ENCODE peak calls at places on chromosomes 6 and 20, in four cellular contexts. One of them, this sample, is unnamed.

GRCh38 chr6:132715204-132715603 is 1.3 kb upstream of the VNN1 start:
- DNase-seq in GM10248: no peak
- DNase-seq in HFF-Myc: no peak
- DNase-seq in pancreas: peak; percentile 48
- DNase-seq in this sample: no peak

GRCh38 chr20:37299718-37300529 is 10.5 kb downstream of the MANBAL start:
- DNase-seq in pancreas: no peak
- DNase-seq in GM10248: no peak
- DNase-seq in HFF-Myc: no peak
- DNase-seq in this sample: no peak

GRCh38 chr6:55014321-55015088 is 159.8 kb upstream of the HCRTR2 start:
- DNase-seq in GM10248: no peak
- DNase-seq in pancreas: no peak
- DNase-seq in HFF-Myc: no peak
- DNase-seq in this sample: no peak

GRCh38 chr20:9206486-9206885 is 137.6 kb downstream of the PLCB4 start:
- DNase-seq in HFF-Myc: no peak
- DNase-seq in GM10248: no peak
- DNase-seq in pancreas: no peak
- DNase-seq in this sample: no peak

GRCh38 chr6:35048031-35048613 is 93.0 kb downstream of the TCP11 start:
- DNase-seq in HFF-Myc: no peak
- DNase-seq in GM10248: no peak
- DNase-seq in pancreas: no peak
- DNase-seq in this sample: peak; percentile 7

GRCh38 chr6:110415297-110415916 is at the start of gene DDO:
- DNase-seq in pancreas: peak; percentile 92
- DNase-seq in GM10248: no peak
- DNase-seq in HFF-Myc: no peak
- DNase-seq in this sample: no peak

GRCh38 chr6:44561832-44562496 is 174.5 kb downstream of the CDC5L start:
- DNase-seq in GM10248: no peak
- DNase-seq in pancreas: no peak
- DNase-seq in HFF-Myc: no peak
- DNase-seq in this sample: no peak

GRCh38 chr20:10093087-10093591 is 58.4 kb downstream of the ANKEF1 start:
- DNase-seq in pancreas: no peak
- DNase-seq in HFF-Myc: peak; percentile 47
- DNase-seq in GM10248: no peak
- DNase-seq in this sample: no peak

GRCh38 chr6:8085053-8085511 is 17.3 kb downstream of the EEF1E1 start:
- DNase-seq in pancreas: peak; percentile 54
- DNase-seq in HFF-Myc: peak; percentile 76
- DNase-seq in GM10248: no peak
- DNase-seq in this sample: no peak

GRCh38 chr6:73523434-73524123 is 2.7 kb upstream of the EEF1A1 start:
- DNase-seq in pancreas: peak; percentile 75
- DNase-seq in GM10248: peak; percentile 71
- DNase-seq in HFF-Myc: no peak
- DNase-seq in this sample: peak; percentile 72

GRCh38 chr6:79078057-79078969 is at the start of gene PHIP:
- DNase-seq in pancreas: peak; percentile 93
- DNase-seq in HFF-Myc: peak; percentile 78
- DNase-seq in GM10248: peak; percentile 76
- DNase-seq in this sample: peak; percentile 80

GRCh38 chr6:16769131-16769985 is 8.1 kb upstream of the ATXN1 start:
- DNase-seq in GM10248: no peak
- DNase-seq in pancreas: peak; percentile 47
- DNase-seq in HFF-Myc: peak; percentile 96
- DNase-seq in this sample: no peak

GRCh38 chr20:51016521-51016920 is 6.4 kb downstream of the KCNG1 start:
- DNase-seq in GM10248: no peak
- DNase-seq in HFF-Myc: no peak
- DNase-seq in pancreas: no peak
- DNase-seq in this sample: no peak

GRCh38 chr20:51012357-51012756 is 10.6 kb downstream of the KCNG1 start:
- DNase-seq in pancreas: no peak
- DNase-seq in GM10248: no peak
- DNase-seq in HFF-Myc: no peak
- DNase-seq in this sample: no peak

GRCh38 chr20:51013577-51014330 is 9.2 kb downstream of the KCNG1 start:
- DNase-seq in GM10248: no peak
- DNase-seq in HFF-Myc: no peak
- DNase-seq in pancreas: no peak
- DNase-seq in this sample: no peak

GRCh38 chr20:51017313-51017712 is 5.6 kb downstream of the KCNG1 start:
- DNase-seq in GM10248: no peak
- DNase-seq in HFF-Myc: no peak
- DNase-seq in pancreas: no peak
- DNase-seq in this sample: no peak

GRCh38 chr20:51014797-51015722 is 7.8 kb downstream of the KCNG1 start:
- DNase-seq in pancreas: no peak
- DNase-seq in HFF-Myc: peak; percentile 55
- DNase-seq in GM10248: peak; percentile 52
- DNase-seq in this sample: peak; percentile 64
- TF ChIP-seq CTCF in pancreas: peak; percentile 34
- TF ChIP-seq CTCF in HFF-Myc: peak; percentile 90
- TF ChIP-seq CTCF in GM10248: peak; percentile 44
- TF ChIP-seq CTCF in this sample: peak; percentile 44

GRCh38 chr20:52083627-52084232 is 107.8 kb downstream of the ZFP64 start:
- DNase-seq in HFF-Myc: peak; percentile 46
- DNase-seq in pancreas: no peak
- DNase-seq in GM10248: peak; percentile 43
- DNase-seq in this sample: peak; percentile 61
- TF ChIP-seq CTCF in HFF-Myc: peak; percentile 60
- TF ChIP-seq CTCF in pancreas: peak; percentile 26
- TF ChIP-seq CTCF in GM10248: peak; percentile 55
- TF ChIP-seq CTCF in this sample: peak; percentile 36

DNA sequence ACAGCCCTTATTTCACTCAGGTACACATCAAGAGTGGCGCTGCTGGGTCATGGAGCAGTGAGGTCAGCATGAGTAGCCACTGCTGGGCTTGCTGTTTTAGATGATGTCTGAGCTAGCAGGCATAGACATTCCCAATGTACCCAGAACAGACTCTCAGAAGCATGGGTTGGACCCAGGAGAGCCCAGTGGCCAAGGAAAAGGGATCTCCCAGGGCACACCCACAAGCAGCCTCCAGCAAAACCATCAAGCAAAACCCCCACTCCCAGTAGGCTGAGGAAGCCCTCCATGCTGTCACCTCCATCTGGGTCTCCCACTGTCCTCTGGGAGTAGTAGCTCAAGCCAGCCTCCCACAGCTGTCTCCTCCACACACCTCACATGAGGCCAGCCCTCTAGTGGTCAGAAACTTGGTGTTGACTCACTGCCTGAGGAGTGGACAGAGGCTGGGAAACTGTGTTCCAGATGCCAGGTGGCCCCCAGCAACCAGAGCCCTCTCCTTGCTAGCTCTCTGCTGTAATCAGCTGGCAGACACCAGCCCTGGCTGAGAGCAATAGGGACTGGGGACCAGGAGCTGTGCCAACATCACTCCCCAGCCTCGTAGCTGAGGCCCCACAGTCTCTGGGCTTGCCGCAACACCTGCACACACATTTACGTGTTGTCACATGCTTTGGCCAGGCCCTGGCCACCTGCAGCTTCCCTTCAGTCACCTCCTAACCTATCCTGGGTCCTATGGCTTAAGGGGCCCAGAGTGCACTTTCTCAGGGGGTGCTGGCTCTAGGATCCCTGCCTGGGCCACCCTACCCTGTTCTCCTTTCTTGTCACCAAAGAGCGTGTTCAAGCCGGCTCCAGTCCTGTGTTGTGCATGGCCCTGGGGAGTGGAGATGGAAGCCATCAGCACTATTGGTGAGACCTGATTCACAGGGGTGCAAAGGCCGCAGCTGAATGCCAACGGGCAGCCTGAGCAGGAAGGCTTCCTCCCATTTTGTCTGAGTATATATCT is 1.9 kb upstream of the AP5S1 start:
- DNase-seq in pancreas: peak; percentile 94
- DNase-seq in GM10248: peak; percentile 65
- DNase-seq in HFF-Myc: peak; percentile 85
- DNase-seq in this sample: peak; percentile 74
- TF ChIP-seq CTCF in pancreas: peak; percentile 76
- TF ChIP-seq CTCF in GM10248: peak; percentile 64
- TF ChIP-seq CTCF in HFF-Myc: peak; percentile 79
- TF ChIP-seq CTCF in this sample: peak; percentile 66

GRCh38 chr6:93423542-93423941 is 4.2 kb upstream of the EPHA7 start:
- DNase-seq in HFF-Myc: no peak
- DNase-seq in pancreas: peak; percentile 19
- DNase-seq in GM10248: no peak
- DNase-seq in this sample: no peak
- TF ChIP-seq CTCF in HFF-Myc: peak; percentile 37
- TF ChIP-seq CTCF in pancreas: no peak
- TF ChIP-seq CTCF in GM10248: peak; percentile 46
- TF ChIP-seq CTCF in this sample: peak; percentile 15

GRCh38 chr20:5065489-5066383 is 54.0 kb downstream of the PCNA start:
- DNase-seq in GM10248: no peak
- DNase-seq in HFF-Myc: peak; percentile 74
- DNase-seq in pancreas: peak; percentile 85
- DNase-seq in this sample: no peak
- TF ChIP-seq CTCF in GM10248: no peak
- TF ChIP-seq CTCF in HFF-Myc: no peak
- TF ChIP-seq CTCF in pancreas: no peak
- TF ChIP-seq CTCF in this sample: no peak

DNA sequence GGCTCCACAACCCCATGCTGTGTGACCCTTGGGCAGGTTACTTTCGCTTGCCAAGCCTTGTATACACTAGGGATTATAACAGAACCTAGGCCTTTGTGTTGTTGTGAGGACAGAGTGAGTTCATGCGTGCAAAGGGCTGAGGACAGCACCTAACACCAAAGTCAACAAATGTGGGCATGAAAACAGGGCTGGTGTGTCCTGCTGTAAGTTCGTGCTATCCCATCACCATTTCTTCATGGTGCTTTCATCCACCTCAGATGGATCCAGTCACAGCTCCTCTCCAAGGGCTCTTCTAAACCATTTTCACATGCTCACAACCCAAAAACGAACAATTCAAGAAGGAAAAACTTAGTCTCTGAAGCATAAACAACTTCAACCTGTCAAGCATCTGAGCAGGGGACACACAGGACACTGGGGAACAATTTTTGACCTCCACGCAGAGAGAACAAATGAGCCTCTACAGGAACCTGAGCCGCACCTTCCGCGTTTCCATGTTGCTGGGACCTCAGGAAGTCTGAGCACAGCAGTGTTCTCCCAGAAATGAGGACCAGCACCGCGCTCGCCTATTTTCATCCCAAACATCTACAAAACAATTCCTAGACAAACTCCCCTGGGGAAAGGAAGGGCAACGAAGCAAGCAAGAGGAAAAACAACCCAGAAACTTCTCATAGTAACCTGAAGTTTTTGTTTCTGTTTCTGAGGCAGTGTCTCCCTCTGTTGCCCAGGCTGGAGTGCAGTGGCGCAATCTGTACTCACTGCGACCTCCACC is 3.1 kb downstream of the LRP11 start:
- DNase-seq in HFF-Myc: no peak
- DNase-seq in pancreas: no peak
- DNase-seq in GM10248: no peak
- DNase-seq in this sample: no peak
- TF ChIP-seq CTCF in HFF-Myc: no peak
- TF ChIP-seq CTCF in pancreas: no peak
- TF ChIP-seq CTCF in GM10248: peak; percentile 16
- TF ChIP-seq CTCF in this sample: no peak

GRCh38 chr20:41466836-41467619 is 100.4 kb upstream of the EMILIN3 start:
- DNase-seq in HFF-Myc: no peak
- DNase-seq in GM10248: no peak
- DNase-seq in pancreas: no peak
- DNase-seq in this sample: no peak
- TF ChIP-seq CTCF in HFF-Myc: no peak
- TF ChIP-seq CTCF in GM10248: no peak
- TF ChIP-seq CTCF in pancreas: no peak
- TF ChIP-seq CTCF in this sample: no peak

GRCh38 chr20:63777614-63778013 is 38.0 kb downstream of the SLC2A4RG start:
- DNase-seq in HFF-Myc: no peak
- DNase-seq in GM10248: no peak
- DNase-seq in pancreas: no peak
- DNase-seq in this sample: no peak

GRCh38 chr20:63782051-63782471 is 42.5 kb downstream of the SLC2A4RG start:
- DNase-seq in pancreas: no peak
- DNase-seq in GM10248: no peak
- DNase-seq in HFF-Myc: no peak
- DNase-seq in this sample: no peak

GRCh38 chr20:63778034-63778752 is 38.6 kb downstream of the SLC2A4RG start:
- DNase-seq in GM10248: no peak
- DNase-seq in pancreas: no peak
- DNase-seq in HFF-Myc: no peak
- DNase-seq in this sample: no peak

GRCh38 chr20:63781181-63781580 is 41.6 kb downstream of the SLC2A4RG start:
- DNase-seq in GM10248: no peak
- DNase-seq in HFF-Myc: no peak
- DNase-seq in pancreas: no peak
- DNase-seq in this sample: no peak

DNA sequence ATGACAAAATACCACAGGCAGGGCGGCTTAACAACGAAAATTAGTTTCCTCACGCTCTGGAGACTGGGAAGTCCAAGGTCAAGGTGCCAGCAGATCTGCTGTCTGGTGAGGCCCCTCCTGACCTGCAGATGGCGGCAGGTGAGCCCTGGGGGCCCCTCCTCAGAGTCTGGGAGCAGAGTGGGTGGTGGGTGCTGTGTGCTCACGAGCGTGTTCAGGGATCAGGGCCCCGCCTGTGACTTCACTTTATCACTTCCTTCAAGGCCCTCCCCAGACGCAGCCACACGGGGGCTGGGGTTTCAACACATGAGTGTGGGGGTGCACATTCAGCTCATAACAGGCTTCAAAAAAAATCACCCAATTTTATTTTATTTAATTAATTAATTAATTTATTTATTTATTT is 39.3 kb downstream of the SLC2A4RG start:
- DNase-seq in pancreas: no peak
- DNase-seq in GM10248: no peak
- DNase-seq in HFF-Myc: no peak
- DNase-seq in this sample: no peak
- TF ChIP-seq CTCF in pancreas: no peak
- TF ChIP-seq CTCF in GM10248: no peak
- TF ChIP-seq CTCF in HFF-Myc: no peak
- TF ChIP-seq CTCF in this sample: no peak

GRCh38 chr20:61766921-61767610 is 298.6 kb downstream of the TAF4 start:
- DNase-seq in GM10248: no peak
- DNase-seq in pancreas: no peak
- DNase-seq in HFF-Myc: no peak
- DNase-seq in this sample: no peak
- TF ChIP-seq CTCF in GM10248: no peak
- TF ChIP-seq CTCF in pancreas: no peak
- TF ChIP-seq CTCF in HFF-Myc: no peak
- TF ChIP-seq CTCF in this sample: no peak

GRCh38 chr20:6178537-6178936 is 55.7 kb upstream of the FERMT1 start:
- DNase-seq in pancreas: no peak
- DNase-seq in HFF-Myc: no peak
- DNase-seq in GM10248: no peak
- DNase-seq in this sample: no peak

GRCh38 chr20:6185268-6185667 is 62.4 kb upstream of the FERMT1 start:
- DNase-seq in pancreas: no peak
- DNase-seq in GM10248: no peak
- DNase-seq in HFF-Myc: no peak
- DNase-seq in this sample: no peak

GRCh38 chr20:6180531-6180930 is 57.7 kb upstream of the FERMT1 start:
- DNase-seq in GM10248: no peak
- DNase-seq in HFF-Myc: no peak
- DNase-seq in pancreas: no peak
- DNase-seq in this sample: no peak

GRCh38 chr20:6184086-6184485 is 61.3 kb upstream of the FERMT1 start:
- DNase-seq in HFF-Myc: no peak
- DNase-seq in pancreas: no peak
- DNase-seq in GM10248: no peak
- DNase-seq in this sample: no peak
- TF ChIP-seq CTCF in HFF-Myc: peak; percentile 30
- TF ChIP-seq CTCF in pancreas: no peak
- TF ChIP-seq CTCF in GM10248: no peak
- TF ChIP-seq CTCF in this sample: no peak

This sample was measured in GM13976.